ENCODE peak calls at places on chromosomes 16 and 17, in eight cellular contexts. One of them, this sample, is unnamed.

GRCh38 chr16:82093901-82094300 is 58.8 kb downstream of the HSD17B2 start:
- DNase-seq in NCI-H446 treated with DMSO at 0.1 percent for 48 hours: no peak
- DNase-seq in posterior cingulate gyrus: no peak
- DNase-seq in stimulated activated effector memory CD8-positive, alpha-beta T cell treated with anti-CD3 and anti-CD28 coated beads, Interleukin-12 subunit alpha, Interleukin-12 subunit beta, amount 100 ng/mL, for 72 hours: no peak
- DNase-seq in activated CD8-positive, alpha-beta T cell treated with anti-CD3 and anti-CD28 coated beads, Interleukin-2, amount 10 ng/mL, durations not matched to agents 7 days and 5 days: peak
- DNase-seq in gastrocnemius medialis: no peak
- DNase-seq in NCI-H1694 treated with DMSO at 0.1 percent for 48 hours: no peak
- DNase-seq in NCI-H345: no peak
- DNase-seq in this sample: no peak

GRCh38 chr17:10271004-10271620 is 72.7 kb upstream of the GAS7 start:
- DNase-seq in NCI-H446 treated with DMSO at 0.1 percent for 48 hours: no peak
- DNase-seq in posterior cingulate gyrus: no peak
- DNase-seq in stimulated activated effector memory CD8-positive, alpha-beta T cell treated with anti-CD3 and anti-CD28 coated beads, Interleukin-12 subunit alpha, Interleukin-12 subunit beta, amount 100 ng/mL, for 72 hours: no peak
- DNase-seq in activated CD8-positive, alpha-beta T cell treated with anti-CD3 and anti-CD28 coated beads, Interleukin-2, amount 10 ng/mL, durations not matched to agents 7 days and 5 days: no peak
- DNase-seq in gastrocnemius medialis: no peak
- DNase-seq in NCI-H1694 treated with DMSO at 0.1 percent for 48 hours: no peak
- DNase-seq in NCI-H345: no peak
- DNase-seq in this sample: no peak

GRCh38 chr16:65473699-65474098 is 351.8 kb upstream of the CDH11 start:
- DNase-seq in NCI-H446 treated with DMSO at 0.1 percent for 48 hours: no peak
- DNase-seq in posterior cingulate gyrus: no peak
- DNase-seq in stimulated activated effector memory CD8-positive, alpha-beta T cell treated with anti-CD3 and anti-CD28 coated beads, Interleukin-12 subunit alpha, Interleukin-12 subunit beta, amount 100 ng/mL, for 72 hours: no peak
- DNase-seq in activated CD8-positive, alpha-beta T cell treated with anti-CD3 and anti-CD28 coated beads, Interleukin-2, amount 10 ng/mL, durations not matched to agents 7 days and 5 days: no peak
- DNase-seq in gastrocnemius medialis: no peak
- DNase-seq in NCI-H1694 treated with DMSO at 0.1 percent for 48 hours: no peak
- DNase-seq in NCI-H345: no peak
- DNase-seq in this sample: no peak

GRCh38 chr17:32285286-32285685 is 19.7 kb downstream of the RHBDL3 start:
- DNase-seq in NCI-H446 treated with DMSO at 0.1 percent for 48 hours: no peak
- DNase-seq in posterior cingulate gyrus: no peak
- DNase-seq in stimulated activated effector memory CD8-positive, alpha-beta T cell treated with anti-CD3 and anti-CD28 coated beads, Interleukin-12 subunit alpha, Interleukin-12 subunit beta, amount 100 ng/mL, for 72 hours: no peak
- DNase-seq in activated CD8-positive, alpha-beta T cell treated with anti-CD3 and anti-CD28 coated beads, Interleukin-2, amount 10 ng/mL, durations not matched to agents 7 days and 5 days: no peak
- DNase-seq in gastrocnemius medialis: no peak
- DNase-seq in NCI-H1694 treated with DMSO at 0.1 percent for 48 hours: no peak
- DNase-seq in NCI-H345: no peak
- DNase-seq in this sample: no peak

GRCh38 chr16:46884513-46885293 is 541 bp downstream of the GPT2 start:
- DNase-seq in NCI-H446 treated with DMSO at 0.1 percent for 48 hours: no peak
- DNase-seq in posterior cingulate gyrus: peak
- DNase-seq in stimulated activated effector memory CD8-positive, alpha-beta T cell treated with anti-CD3 and anti-CD28 coated beads, Interleukin-12 subunit alpha, Interleukin-12 subunit beta, amount 100 ng/mL, for 72 hours: peak
- DNase-seq in activated CD8-positive, alpha-beta T cell treated with anti-CD3 and anti-CD28 coated beads, Interleukin-2, amount 10 ng/mL, durations not matched to agents 7 days and 5 days: peak
- DNase-seq in gastrocnemius medialis: no peak
- DNase-seq in NCI-H1694 treated with DMSO at 0.1 percent for 48 hours: no peak
- DNase-seq in NCI-H345: no peak
- DNase-seq in this sample: no peak

GRCh38 chr17:17063546-17064122 is 21.4 kb downstream of the MPRIP start:
- DNase-seq in NCI-H446 treated with DMSO at 0.1 percent for 48 hours: no peak
- DNase-seq in posterior cingulate gyrus: peak
- DNase-seq in stimulated activated effector memory CD8-positive, alpha-beta T cell treated with anti-CD3 and anti-CD28 coated beads, Interleukin-12 subunit alpha, Interleukin-12 subunit beta, amount 100 ng/mL, for 72 hours: no peak
- DNase-seq in activated CD8-positive, alpha-beta T cell treated with anti-CD3 and anti-CD28 coated beads, Interleukin-2, amount 10 ng/mL, durations not matched to agents 7 days and 5 days: no peak
- DNase-seq in gastrocnemius medialis: peak
- DNase-seq in NCI-H1694 treated with DMSO at 0.1 percent for 48 hours: no peak
- DNase-seq in NCI-H345: peak
- DNase-seq in this sample: peak

GRCh38 chr17:35733366-35733765 is 1.9 kb downstream of the RASL10B start:
- DNase-seq in NCI-H446 treated with DMSO at 0.1 percent for 48 hours: no peak
- DNase-seq in posterior cingulate gyrus: no peak
- DNase-seq in stimulated activated effector memory CD8-positive, alpha-beta T cell treated with anti-CD3 and anti-CD28 coated beads, Interleukin-12 subunit alpha, Interleukin-12 subunit beta, amount 100 ng/mL, for 72 hours: no peak
- DNase-seq in activated CD8-positive, alpha-beta T cell treated with anti-CD3 and anti-CD28 coated beads, Interleukin-2, amount 10 ng/mL, durations not matched to agents 7 days and 5 days: no peak
- DNase-seq in gastrocnemius medialis: no peak
- DNase-seq in NCI-H1694 treated with DMSO at 0.1 percent for 48 hours: no peak
- DNase-seq in NCI-H345: no peak
- DNase-seq in this sample: no peak

GRCh38 chr16:72856797-72857196 is 191.1 kb downstream of the ZFHX3 start:
- DNase-seq in NCI-H446 treated with DMSO at 0.1 percent for 48 hours: no peak
- DNase-seq in posterior cingulate gyrus: peak
- DNase-seq in stimulated activated effector memory CD8-positive, alpha-beta T cell treated with anti-CD3 and anti-CD28 coated beads, Interleukin-12 subunit alpha, Interleukin-12 subunit beta, amount 100 ng/mL, for 72 hours: no peak
- DNase-seq in activated CD8-positive, alpha-beta T cell treated with anti-CD3 and anti-CD28 coated beads, Interleukin-2, amount 10 ng/mL, durations not matched to agents 7 days and 5 days: peak
- DNase-seq in gastrocnemius medialis: no peak
- DNase-seq in NCI-H1694 treated with DMSO at 0.1 percent for 48 hours: peak
- DNase-seq in NCI-H345: no peak
- DNase-seq in this sample: peak

GRCh38 chr17:60066576-60066975 is 12.1 kb downstream of the HEATR6 start:
- DNase-seq in NCI-H446 treated with DMSO at 0.1 percent for 48 hours: no peak
- DNase-seq in posterior cingulate gyrus: no peak
- DNase-seq in stimulated activated effector memory CD8-positive, alpha-beta T cell treated with anti-CD3 and anti-CD28 coated beads, Interleukin-12 subunit alpha, Interleukin-12 subunit beta, amount 100 ng/mL, for 72 hours: no peak
- DNase-seq in activated CD8-positive, alpha-beta T cell treated with anti-CD3 and anti-CD28 coated beads, Interleukin-2, amount 10 ng/mL, durations not matched to agents 7 days and 5 days: no peak
- DNase-seq in gastrocnemius medialis: no peak
- DNase-seq in NCI-H1694 treated with DMSO at 0.1 percent for 48 hours: no peak
- DNase-seq in NCI-H345: no peak
- DNase-seq in this sample: no peak

GRCh38 chr16:66480265-66481080 is 53.4 kb downstream of the BEAN1 start:
- DNase-seq in NCI-H446 treated with DMSO at 0.1 percent for 48 hours: no peak
- DNase-seq in posterior cingulate gyrus: peak
- DNase-seq in stimulated activated effector memory CD8-positive, alpha-beta T cell treated with anti-CD3 and anti-CD28 coated beads, Interleukin-12 subunit alpha, Interleukin-12 subunit beta, amount 100 ng/mL, for 72 hours: no peak
- DNase-seq in activated CD8-positive, alpha-beta T cell treated with anti-CD3 and anti-CD28 coated beads, Interleukin-2, amount 10 ng/mL, durations not matched to agents 7 days and 5 days: no peak
- DNase-seq in gastrocnemius medialis: no peak
- DNase-seq in NCI-H1694 treated with DMSO at 0.1 percent for 48 hours: no peak
- DNase-seq in NCI-H345: no peak
- DNase-seq in this sample: no peak

GRCh38 chr17:7478276-7479138 is 924 bp downstream of the ZBTB4 start:
- DNase-seq in NCI-H446 treated with DMSO at 0.1 percent for 48 hours: no peak
- DNase-seq in posterior cingulate gyrus: peak
- DNase-seq in stimulated activated effector memory CD8-positive, alpha-beta T cell treated with anti-CD3 and anti-CD28 coated beads, Interleukin-12 subunit alpha, Interleukin-12 subunit beta, amount 100 ng/mL, for 72 hours: peak
- DNase-seq in activated CD8-positive, alpha-beta T cell treated with anti-CD3 and anti-CD28 coated beads, Interleukin-2, amount 10 ng/mL, durations not matched to agents 7 days and 5 days: peak
- DNase-seq in gastrocnemius medialis: peak
- DNase-seq in NCI-H1694 treated with DMSO at 0.1 percent for 48 hours: peak
- DNase-seq in NCI-H345: peak
- DNase-seq in this sample: no peak

GRCh38 chr16:610513-611381 is 20.0 kb upstream of the WFIKKN1 start:
- DNase-seq in NCI-H446 treated with DMSO at 0.1 percent for 48 hours: no peak
- DNase-seq in posterior cingulate gyrus: peak
- DNase-seq in stimulated activated effector memory CD8-positive, alpha-beta T cell treated with anti-CD3 and anti-CD28 coated beads, Interleukin-12 subunit alpha, Interleukin-12 subunit beta, amount 100 ng/mL, for 72 hours: peak
- DNase-seq in activated CD8-positive, alpha-beta T cell treated with anti-CD3 and anti-CD28 coated beads, Interleukin-2, amount 10 ng/mL, durations not matched to agents 7 days and 5 days: peak
- DNase-seq in gastrocnemius medialis: no peak
- DNase-seq in NCI-H1694 treated with DMSO at 0.1 percent for 48 hours: peak
- DNase-seq in NCI-H345: peak
- DNase-seq in this sample: no peak

GRCh38 chr17:59840329-59840907 is 52.3 kb downstream of the TUBD1 start:
- DNase-seq in NCI-H446 treated with DMSO at 0.1 percent for 48 hours: no peak
- DNase-seq in posterior cingulate gyrus: no peak
- DNase-seq in stimulated activated effector memory CD8-positive, alpha-beta T cell treated with anti-CD3 and anti-CD28 coated beads, Interleukin-12 subunit alpha, Interleukin-12 subunit beta, amount 100 ng/mL, for 72 hours: peak
- DNase-seq in activated CD8-positive, alpha-beta T cell treated with anti-CD3 and anti-CD28 coated beads, Interleukin-2, amount 10 ng/mL, durations not matched to agents 7 days and 5 days: no peak
- DNase-seq in gastrocnemius medialis: no peak
- DNase-seq in NCI-H1694 treated with DMSO at 0.1 percent for 48 hours: no peak
- DNase-seq in NCI-H345: no peak
- DNase-seq in this sample: no peak

GRCh38 chr17:19386276-19386863 is 620 bp downstream of the MFAP4 start:
- DNase-seq in NCI-H446 treated with DMSO at 0.1 percent for 48 hours: no peak
- DNase-seq in posterior cingulate gyrus: peak
- DNase-seq in stimulated activated effector memory CD8-positive, alpha-beta T cell treated with anti-CD3 and anti-CD28 coated beads, Interleukin-12 subunit alpha, Interleukin-12 subunit beta, amount 100 ng/mL, for 72 hours: no peak
- DNase-seq in activated CD8-positive, alpha-beta T cell treated with anti-CD3 and anti-CD28 coated beads, Interleukin-2, amount 10 ng/mL, durations not matched to agents 7 days and 5 days: no peak
- DNase-seq in gastrocnemius medialis: peak
- DNase-seq in NCI-H1694 treated with DMSO at 0.1 percent for 48 hours: no peak
- DNase-seq in NCI-H345: no peak
- DNase-seq in this sample: no peak

GRCh38 chr16:89150090-89150835 is 21.3 kb upstream of the CDH15 start:
- DNase-seq in NCI-H446 treated with DMSO at 0.1 percent for 48 hours: no peak
- DNase-seq in posterior cingulate gyrus: peak
- DNase-seq in stimulated activated effector memory CD8-positive, alpha-beta T cell treated with anti-CD3 and anti-CD28 coated beads, Interleukin-12 subunit alpha, Interleukin-12 subunit beta, amount 100 ng/mL, for 72 hours: no peak
- DNase-seq in activated CD8-positive, alpha-beta T cell treated with anti-CD3 and anti-CD28 coated beads, Interleukin-2, amount 10 ng/mL, durations not matched to agents 7 days and 5 days: no peak
- DNase-seq in gastrocnemius medialis: no peak
- DNase-seq in NCI-H1694 treated with DMSO at 0.1 percent for 48 hours: no peak
- DNase-seq in NCI-H345: peak
- DNase-seq in this sample: no peak

GRCh38 chr17:48240562-48241130 is 133.1 kb downstream of the SNX11 start:
- DNase-seq in NCI-H446 treated with DMSO at 0.1 percent for 48 hours: no peak
- DNase-seq in posterior cingulate gyrus: no peak
- DNase-seq in stimulated activated effector memory CD8-positive, alpha-beta T cell treated with anti-CD3 and anti-CD28 coated beads, Interleukin-12 subunit alpha, Interleukin-12 subunit beta, amount 100 ng/mL, for 72 hours: no peak
- DNase-seq in activated CD8-positive, alpha-beta T cell treated with anti-CD3 and anti-CD28 coated beads, Interleukin-2, amount 10 ng/mL, durations not matched to agents 7 days and 5 days: no peak
- DNase-seq in gastrocnemius medialis: no peak
- DNase-seq in NCI-H1694 treated with DMSO at 0.1 percent for 48 hours: no peak
- DNase-seq in NCI-H345: no peak
- DNase-seq in this sample: peak

This sample was measured in COLO829.